ENCODE peak calls at places on chromosomes 11 and 22, in six cellular contexts. One of them, this sample, is unnamed.

GRCh38 chr11:73547706-73548105 is 50.2 kb downstream of the FAM168A start:
- DNase-seq in caudate nucleus: no peak
- DNase-seq in A549: no peak
- DNase-seq in stimulated activated naive CD4-positive, alpha-beta T cell: no peak
- DNase-seq in nucleus accumbens: no peak
- DNase-seq in HAP-1: no peak
- DNase-seq in this sample: no peak

GRCh38 chr22:38467904-38468760 is at the start of gene KDELR3:
- DNase-seq in caudate nucleus: no peak
- DNase-seq in A549: peak; percentile 40
- DNase-seq in stimulated activated naive CD4-positive, alpha-beta T cell: no peak
- DNase-seq in nucleus accumbens: no peak
- DNase-seq in HAP-1: peak; percentile 66
- DNase-seq in this sample: no peak

GRCh38 chr11:57901756-57902155 is 121.9 kb upstream of the OR9Q1 start:
- DNase-seq in caudate nucleus: no peak
- DNase-seq in A549: no peak
- DNase-seq in stimulated activated naive CD4-positive, alpha-beta T cell: no peak
- DNase-seq in nucleus accumbens: no peak
- DNase-seq in HAP-1: no peak
- DNase-seq in this sample: no peak

GRCh38 chr22:49088801-49089791 is 738.6 kb downstream of the BRD1 start:
- DNase-seq in caudate nucleus: no peak
- DNase-seq in A549: no peak
- DNase-seq in stimulated activated naive CD4-positive, alpha-beta T cell: no peak
- DNase-seq in nucleus accumbens: no peak
- DNase-seq in HAP-1: no peak
- DNase-seq in this sample: no peak

GRCh38 chr22:50599816-50600454 is 658 bp upstream of the MAPK8IP2 start:
- DNase-seq in caudate nucleus: no peak
- DNase-seq in A549: no peak
- DNase-seq in stimulated activated naive CD4-positive, alpha-beta T cell: peak; percentile 63
- DNase-seq in nucleus accumbens: no peak
- DNase-seq in HAP-1: peak; percentile 87
- DNase-seq in this sample: peak; percentile 52

GRCh38 chr11:94876222-94876621 is 97.1 kb downstream of the CWC15 start:
- DNase-seq in caudate nucleus: no peak
- DNase-seq in A549: no peak
- DNase-seq in stimulated activated naive CD4-positive, alpha-beta T cell: no peak
- DNase-seq in nucleus accumbens: no peak
- DNase-seq in HAP-1: no peak
- DNase-seq in this sample: no peak

GRCh38 chr11:12506502-12506921 is 129.1 kb downstream of the PARVA start:
- DNase-seq in caudate nucleus: no peak
- DNase-seq in A549: no peak
- DNase-seq in stimulated activated naive CD4-positive, alpha-beta T cell: no peak
- DNase-seq in nucleus accumbens: no peak
- DNase-seq in HAP-1: no peak
- DNase-seq in this sample: no peak

GRCh38 chr11:85661972-85662664 is 2.8 kb downstream of the CREBZF start:
- DNase-seq in caudate nucleus: no peak
- DNase-seq in A549: no peak
- DNase-seq in stimulated activated naive CD4-positive, alpha-beta T cell: no peak
- DNase-seq in nucleus accumbens: no peak
- DNase-seq in HAP-1: no peak
- DNase-seq in this sample: no peak

GRCh38 chr11:61148016-61148640 is 13.1 kb downstream of the VPS37C start:
- DNase-seq in caudate nucleus: no peak
- DNase-seq in A549: no peak
- DNase-seq in stimulated activated naive CD4-positive, alpha-beta T cell: no peak
- DNase-seq in nucleus accumbens: no peak
- DNase-seq in HAP-1: no peak
- DNase-seq in this sample: no peak

GRCh38 chr22:50704510-50705218 is 32.0 kb downstream of the SHANK3 start:
- DNase-seq in caudate nucleus: no peak
- DNase-seq in A549: no peak
- DNase-seq in stimulated activated naive CD4-positive, alpha-beta T cell: no peak
- DNase-seq in nucleus accumbens: no peak
- DNase-seq in HAP-1: no peak
- DNase-seq in this sample: no peak

GRCh38 chr22:27577570-27577969 is 224.0 kb downstream of the MN1 start:
- DNase-seq in caudate nucleus: no peak
- DNase-seq in A549: no peak
- DNase-seq in stimulated activated naive CD4-positive, alpha-beta T cell: no peak
- DNase-seq in nucleus accumbens: no peak
- DNase-seq in HAP-1: no peak
- DNase-seq in this sample: no peak

GRCh38 chr22:45212306-45212709 is 28.4 kb downstream of the KIAA0930 start:
- DNase-seq in caudate nucleus: peak; percentile 87
- DNase-seq in A549: peak; percentile 55
- DNase-seq in stimulated activated naive CD4-positive, alpha-beta T cell: no peak
- DNase-seq in nucleus accumbens: peak; percentile 50
- DNase-seq in HAP-1: no peak
- DNase-seq in this sample: no peak

GRCh38 chr11:10599388-10600175 is 31.1 kb upstream of the LYVE1 start:
- DNase-seq in caudate nucleus: no peak
- DNase-seq in A549: no peak
- DNase-seq in stimulated activated naive CD4-positive, alpha-beta T cell: no peak
- DNase-seq in nucleus accumbens: no peak
- DNase-seq in HAP-1: no peak
- DNase-seq in this sample: no peak

GRCh38 chr22:48658246-48658645 is 1169.4 kb downstream of the BRD1 start:
- DNase-seq in caudate nucleus: no peak
- DNase-seq in A549: no peak
- DNase-seq in stimulated activated naive CD4-positive, alpha-beta T cell: no peak
- DNase-seq in nucleus accumbens: no peak
- DNase-seq in HAP-1: no peak
- DNase-seq in this sample: no peak

GRCh38 chr11:76206327-76207081 is at the start of gene WNT11:
- DNase-seq in caudate nucleus: no peak
- DNase-seq in A549: peak; percentile 40
- DNase-seq in stimulated activated naive CD4-positive, alpha-beta T cell: peak; percentile 25
- DNase-seq in nucleus accumbens: no peak
- DNase-seq in HAP-1: peak; percentile 81
- DNase-seq in this sample: no peak

GRCh38 chr11:130428271-130428670 is at the start of gene ADAMTS8:
- DNase-seq in caudate nucleus: no peak
- DNase-seq in A549: no peak
- DNase-seq in stimulated activated naive CD4-positive, alpha-beta T cell: no peak
- DNase-seq in nucleus accumbens: no peak
- DNase-seq in HAP-1: no peak
- DNase-seq in this sample: no peak

GRCh38 chr11:2264366-2265011 is 5.9 kb downstream of the ASCL2 start:
- DNase-seq in caudate nucleus: no peak
- DNase-seq in A549: no peak
- DNase-seq in stimulated activated naive CD4-positive, alpha-beta T cell: no peak
- DNase-seq in nucleus accumbens: no peak
- DNase-seq in HAP-1: no peak
- DNase-seq in this sample: no peak

GRCh38 chr22:37808294-37808657 is 542 bp downstream of the GCAT start:
- DNase-seq in caudate nucleus: no peak
- DNase-seq in A549: no peak
- DNase-seq in stimulated activated naive CD4-positive, alpha-beta T cell: no peak
- DNase-seq in nucleus accumbens: no peak
- DNase-seq in HAP-1: no peak
- DNase-seq in this sample: no peak

GRCh38 chr11:8168485-8169257 is at the start of gene RIC3:
- DNase-seq in caudate nucleus: peak; percentile 57
- DNase-seq in A549: no peak
- DNase-seq in stimulated activated naive CD4-positive, alpha-beta T cell: peak; percentile 53
- DNase-seq in nucleus accumbens: peak; percentile 37
- DNase-seq in HAP-1: no peak
- DNase-seq in this sample: peak; percentile 9

GRCh38 chr11:113563766-113564165 is 88.6 kb upstream of the DRD2 start:
- DNase-seq in caudate nucleus: no peak
- DNase-seq in A549: no peak
- DNase-seq in stimulated activated naive CD4-positive, alpha-beta T cell: no peak
- DNase-seq in nucleus accumbens: no peak
- DNase-seq in HAP-1: no peak
- DNase-seq in this sample: no peak

GRCh38 chr11:133937015-133937414 is 19.8 kb downstream of the IGSF9B start:
- DNase-seq in caudate nucleus: no peak
- DNase-seq in A549: no peak
- DNase-seq in stimulated activated naive CD4-positive, alpha-beta T cell: no peak
- DNase-seq in nucleus accumbens: no peak
- DNase-seq in HAP-1: no peak
- DNase-seq in this sample: no peak

GRCh38 chr22:36341640-36342041 is 46.1 kb downstream of the MYH9 start:
- DNase-seq in caudate nucleus: peak; percentile 42
- DNase-seq in A549: no peak
- DNase-seq in stimulated activated naive CD4-positive, alpha-beta T cell: no peak
- DNase-seq in nucleus accumbens: no peak
- DNase-seq in HAP-1: no peak
- DNase-seq in this sample: no peak

GRCh38 chr22:21075516-21076138 is 29.9 kb downstream of the LRRC74B start:
- DNase-seq in caudate nucleus: no peak
- DNase-seq in A549: no peak
- DNase-seq in stimulated activated naive CD4-positive, alpha-beta T cell: no peak
- DNase-seq in nucleus accumbens: no peak
- DNase-seq in HAP-1: no peak
- DNase-seq in this sample: no peak

GRCh38 chr11:57199330-57199729 is 17.6 kb downstream of the LRRC55 start:
- DNase-seq in caudate nucleus: no peak
- DNase-seq in A549: no peak
- DNase-seq in stimulated activated naive CD4-positive, alpha-beta T cell: no peak
- DNase-seq in nucleus accumbens: no peak
- DNase-seq in HAP-1: no peak
- DNase-seq in this sample: no peak

GRCh38 chr11:67255864-67256263 is 10.4 kb upstream of the GRK2 start:
- DNase-seq in caudate nucleus: no peak
- DNase-seq in A549: no peak
- DNase-seq in stimulated activated naive CD4-positive, alpha-beta T cell: no peak
- DNase-seq in nucleus accumbens: no peak
- DNase-seq in HAP-1: no peak
- DNase-seq in this sample: no peak